ENCODE peak calls at places on chromosomes 7 and 10, in four cellular contexts. V, N, T and I are unnamed samples.

GRCh38 chr10:72310636-72311035 is 36.9 kb downstream of the DDIT4 start:
- DNase-seq in V (no peak), N (no peak), T (no peak), I (no peak)

GRCh38 chr7:86848226-86848625 is 204.5 kb downstream of the GRM3 start:
- DNase-seq in V (no peak), N (no peak), T (no peak), I (no peak)

GRCh38 chr7:24665564-24666294 is 91.5 kb downstream of the GSDME start:
- DNase-seq in V (peak; percentile 54), N (peak; percentile 85), T (peak; percentile 33), I (peak; percentile 29)

GRCh38 chr10:47409866-47410256 is 25.8 kb upstream of the ZNF488 start:
- DNase-seq in V (no peak), N (no peak), T (no peak), I (no peak)

GRCh38 chr7:129169171-129169643 is 19.2 kb upstream of the SMO start:
- DNase-seq in V (no peak), N (peak; percentile 82), T (no peak), I (no peak)

GRCh38 chr7:140390466-140391190 is 7.7 kb downstream of the SLC37A3 start:
- DNase-seq in V (no peak), N (peak; percentile 15), T (peak; percentile 51), I (no peak)

GRCh38 chr10:123772645-123773508 is 106.7 kb downstream of the GPR26 start:
- DNase-seq in V (no peak), N (no peak), T (no peak), I (no peak)

GRCh38 chr7:95046494-95047240 is 139.3 kb downstream of the PPP1R9A start:
- DNase-seq in V (no peak), N (no peak), T (no peak), I (no peak)

GRCh38 chr7:157412021-157412443 is 75.2 kb downstream of the DNAJB6 start:
- DNase-seq in V (peak; percentile 83), N (no peak), T (no peak), I (peak; percentile 39)

GRCh38 chr10:119350529-119351001 is 143.2 kb downstream of the GRK5 start:
- DNase-seq in V (no peak), N (no peak), T (no peak), I (no peak)

GRCh38 chr10:114337510-114338462 is 66.5 kb downstream of the AFAP1L2 start:
- DNase-seq in V (no peak), N (peak; percentile 73), T (no peak), I (no peak)

GRCh38 chr10:117264776-117265175 is 23.9 kb downstream of the SLC18A2 start:
- DNase-seq in V (no peak), N (no peak), T (no peak), I (no peak)

GRCh38 chr10:31707578-31708411 is 220.8 kb downstream of the ARHGAP12 start:
- DNase-seq in V (peak; percentile 80), N (no peak), T (peak; percentile 59), I (peak; percentile 13)

GRCh38 chr7:1152492-1152891 is 7.5 kb downstream of the ZFAND2A start:
- DNase-seq in V (no peak), N (no peak), T (no peak), I (no peak)

GRCh38 chr10:16967866-16968721 is 150.9 kb upstream of the RSU1 start:
- DNase-seq in V (peak; percentile 94), N (peak; percentile 68), T (no peak), I (peak; percentile 87)

GRCh38 chr10:102555781-102556328 is 52.1 kb downstream of the SUFU start:
- DNase-seq in V (peak; percentile 66), N (no peak), T (no peak), I (peak; percentile 56)

GRCh38 chr10:78437407-78437768 is 403.7 kb downstream of the RPS24 start:
- DNase-seq in V (no peak), N (no peak), T (peak; percentile 25), I (no peak)

GRCh38 chr10:69089638-69090599 is 2.0 kb downstream of the SRGN start:
- DNase-seq in V (peak; percentile 64), N (no peak), T (peak; percentile 82), I (no peak)

GRCh38 chr10:46557319-46558140 is 1.1 kb upstream of the GPRIN2 start:
- DNase-seq in V (no peak), N (peak; percentile 77), T (peak; percentile 0), I (no peak)

GRCh38 chr10:43082087-43082486 is 5.2 kb downstream of the RET start:
- DNase-seq in V (no peak), N (no peak), T (no peak), I (no peak)

GRCh38 chr10:32143302-32143847 is 87.2 kb upstream of the KIF5B start:
- DNase-seq in V (no peak), N (no peak), T (peak; percentile 24), I (no peak)

GRCh38 chr10:130740788-130741785 is 570.4 kb downstream of the TCERG1L start:
- DNase-seq in V (no peak), N (no peak), T (no peak), I (no peak)

GRCh38 chr10:11658801-11659368 is 47.4 kb upstream of the USP6NL start:
- DNase-seq in V (no peak), N (no peak), T (no peak), I (no peak)

GRCh38 chr10:12416396-12417090 is 67.2 kb downstream of the CAMK1D start:
- DNase-seq in V (no peak), N (no peak), T (no peak), I (no peak)

GRCh38 chr7:156156734-156157408 is 344.6 kb upstream of the SHH start:
- DNase-seq in V (peak; percentile 16), N (peak; percentile 57), T (peak; percentile 27), I (no peak)

GRCh38 chr10:47287365-47287802 is 12.6 kb upstream of the GDF10 start:
- DNase-seq in V (no peak), N (no peak), T (no peak), I (no peak)

GRCh38 chr7:15954671-15955354 is 268.3 kb upstream of the MEOX2 start:
- DNase-seq in V (no peak), N (no peak), T (no peak), I (no peak)

GRCh38 chr7:27128034-27128433 is 2.5 kb downstream of the HOXA4 start:
- DNase-seq in V (no peak), N (no peak), T (no peak), I (peak; percentile 72)

GRCh38 chr7:6616854-6617643 is 1.6 kb downstream of the ZNF853 start:
- DNase-seq in V (no peak), N (no peak), T (no peak), I (no peak)

GRCh38 chr10:16845248-16845647 is 28.0 kb upstream of the RSU1 start:
- DNase-seq in V (no peak), N (no peak), T (no peak), I (no peak)

GRCh38 chr10:122044713-122045112 is 55.8 kb downstream of the TACC2 start:
- DNase-seq in V (peak; percentile 17), N (peak; percentile 50), T (no peak), I (no peak)

GRCh38 chr7:138663741-138664710 is 37.1 kb downstream of the SVOPL start:
- DNase-seq in V (peak; percentile 15), N (peak; percentile 78), T (no peak), I (no peak)

GRCh38 chr7:111364413-111364812 is 197.9 kb downstream of the IMMP2L start:
- DNase-seq in V (peak; percentile 82), N (no peak), T (no peak), I (peak; percentile 42)

GRCh38 chr10:122997864-122998263 is 10.7 kb downstream of the IKZF5 start:
- DNase-seq in V (no peak), N (no peak), T (peak; percentile 21), I (no peak)

GRCh38 chr7:142384508-142384922 is 126.7 kb upstream of the PRSS58 start:
- DNase-seq in V (no peak), N (no peak), T (no peak), I (no peak)

GRCh38 chr10:51001587-51001986 is 72.7 kb upstream of the PRKG1 start:
- DNase-seq in V (no peak), N (peak; percentile 69), T (no peak), I (no peak)
- H3K4me3 ChIP-seq in V (no peak overlapping the region), N (no peak overlapping the region), T (no peak overlapping the region), I (no peak overlapping the region)

GRCh38 chr7:102412548-102412947 is 16.4 kb downstream of the PRKRIP1 start:
- DNase-seq in V (peak; percentile 26), N (peak; percentile 80), T (peak; percentile 20), I (no peak)
- TF ChIP-seq CTCF in V (peak; percentile 69), N (peak; percentile 60), T (peak; percentile 55), I (peak; percentile 42)

GRCh38 chr10:57786850-57787750 is 480.6 kb downstream of the IPMK start:
- DNase-seq in V (no peak), N (peak; percentile 41), T (no peak), I (no peak)
- H3K27ac ChIP-seq in V (no peak overlapping the region), N (peak overlapping the region; percentile 74), T (no peak overlapping the region), I (no peak overlapping the region)

GRCh38 chr7:114087674-114088539 is 169.1 kb upstream of the PPP1R3A start:
- DNase-seq in V (no peak), N (peak; percentile 81), T (peak; percentile 39), I (no peak)
- H3K4me3 ChIP-seq in V (peak overlapping the region; percentile 80), N (peak overlapping the region; percentile 66), T (peak overlapping the region; percentile 88), I (peak overlapping the region; percentile 50)